ENCODE peak calls at places on chromosomes 6 and 20, in six cellular contexts. One of them, this sample, is unnamed. For H3K9me3, the result is how much of the 10 kb centered on the place peaks cover.

GRCh38 chr6:88650029-88650619 is 313.3 kb downstream of the RNGTT start:
- DNase-seq in IMR-90: peak
- DNase-seq in neuronal stem cell: no peak
- DNase-seq in trophoblast cell: no peak
- DNase-seq in mesenchymal stem cell: peak
- DNase-seq in H1: no peak
- DNase-seq in this sample: no peak

GRCh38 chr20:61887694-61888093 is 178.0 kb downstream of the TAF4 start:
- DNase-seq in IMR-90: no peak
- DNase-seq in neuronal stem cell: no peak
- DNase-seq in trophoblast cell: no peak
- DNase-seq in mesenchymal stem cell: no peak
- DNase-seq in H1: no peak
- DNase-seq in this sample: no peak

GRCh38 chr20:25485872-25486271 is 78.4 kb downstream of the GINS1 start:
- DNase-seq in IMR-90: no peak
- DNase-seq in neuronal stem cell: no peak
- DNase-seq in trophoblast cell: no peak
- DNase-seq in mesenchymal stem cell: no peak
- DNase-seq in H1: no peak
- DNase-seq in this sample: no peak

GRCh38 chr6:129889580-129889979 is 28.5 kb upstream of the TMEM244 start:
- DNase-seq in IMR-90: peak
- DNase-seq in neuronal stem cell: no peak
- DNase-seq in trophoblast cell: no peak
- DNase-seq in mesenchymal stem cell: peak
- DNase-seq in H1: no peak
- DNase-seq in this sample: no peak

GRCh38 chr6:35473075-35473848 is 5.1 kb downstream of the RPL10A start:
- DNase-seq in IMR-90: no peak
- DNase-seq in neuronal stem cell: no peak
- DNase-seq in trophoblast cell: no peak
- DNase-seq in mesenchymal stem cell: no peak
- DNase-seq in H1: peak
- DNase-seq in this sample: peak

GRCh38 chr6:139764498-139764986 is 390.1 kb upstream of the CITED2 start:
- DNase-seq in IMR-90: peak
- DNase-seq in neuronal stem cell: no peak
- DNase-seq in trophoblast cell: peak
- DNase-seq in mesenchymal stem cell: peak
- DNase-seq in H1: no peak
- DNase-seq in this sample: no peak

GRCh38 chr20:25399038-25399430 is 8.4 kb upstream of the ABHD12 start:
- DNase-seq in IMR-90: peak
- DNase-seq in neuronal stem cell: peak
- DNase-seq in trophoblast cell: peak
- DNase-seq in mesenchymal stem cell: peak
- DNase-seq in H1: no peak
- DNase-seq in this sample: peak

GRCh38 chr6:113375950-113376846 is 480.9 kb upstream of the MARCKS start:
- DNase-seq in IMR-90: peak
- DNase-seq in neuronal stem cell: no peak
- DNase-seq in trophoblast cell: no peak
- DNase-seq in mesenchymal stem cell: peak
- DNase-seq in H1: no peak
- DNase-seq in this sample: no peak

GRCh38 chr6:63352587-63353281 is 33.0 kb upstream of the LGSN start:
- DNase-seq in IMR-90: peak
- DNase-seq in neuronal stem cell: peak
- DNase-seq in trophoblast cell: peak
- DNase-seq in mesenchymal stem cell: peak
- DNase-seq in H1: no peak
- DNase-seq in this sample: peak

GRCh38 chr6:150347845-150348244 is 21.0 kb upstream of the IYD start:
- DNase-seq in IMR-90: no peak
- DNase-seq in neuronal stem cell: no peak
- DNase-seq in trophoblast cell: no peak
- DNase-seq in mesenchymal stem cell: no peak
- DNase-seq in H1: no peak
- DNase-seq in this sample: no peak

GRCh38 chr6:45967363-45967762 is 48.3 kb downstream of the CLIC5 start:
- DNase-seq in IMR-90: no peak
- DNase-seq in neuronal stem cell: no peak
- DNase-seq in trophoblast cell: peak
- DNase-seq in mesenchymal stem cell: no peak
- DNase-seq in H1: no peak
- DNase-seq in this sample: no peak

GRCh38 chr6:117776441-117776840 is 101.2 kb downstream of the NUS1 start:
- DNase-seq in IMR-90: peak
- DNase-seq in neuronal stem cell: no peak
- DNase-seq in trophoblast cell: no peak
- DNase-seq in mesenchymal stem cell: peak
- DNase-seq in H1: no peak
- DNase-seq in this sample: no peak

GRCh38 chr6:162856885-162857284 is 129.1 kb downstream of the PACRG start:
- DNase-seq in IMR-90: peak
- DNase-seq in neuronal stem cell: peak
- DNase-seq in trophoblast cell: peak
- DNase-seq in mesenchymal stem cell: peak
- DNase-seq in H1: no peak
- DNase-seq in this sample: peak

GRCh38 chr6:156280131-156280530 is 497.0 kb upstream of the ARID1B start:
- DNase-seq in IMR-90: no peak
- DNase-seq in neuronal stem cell: no peak
- DNase-seq in trophoblast cell: no peak
- DNase-seq in mesenchymal stem cell: no peak
- DNase-seq in H1: no peak
- DNase-seq in this sample: no peak

GRCh38 chr6:2799936-2800527 is 34.8 kb downstream of the WRNIP1 start:
- DNase-seq in IMR-90: no peak
- DNase-seq in neuronal stem cell: no peak
- DNase-seq in trophoblast cell: no peak
- DNase-seq in mesenchymal stem cell: peak
- DNase-seq in H1: no peak
- DNase-seq in this sample: no peak

GRCh38 chr20:62860924-62861691 is 514 bp downstream of the TCFL5 start:
- DNase-seq in IMR-90: no peak
- DNase-seq in neuronal stem cell: peak
- DNase-seq in trophoblast cell: no peak
- DNase-seq in mesenchymal stem cell: peak
- DNase-seq in H1: peak
- DNase-seq in this sample: peak

GRCh38 chr20:20362774-20363435 is 5.0 kb upstream of the INSM1 start:
- DNase-seq in IMR-90: no peak
- DNase-seq in neuronal stem cell: no peak
- DNase-seq in trophoblast cell: no peak
- DNase-seq in mesenchymal stem cell: no peak
- DNase-seq in H1: peak
- DNase-seq in this sample: peak

GRCh38 chr6:52136055-52136454 is 48.6 kb upstream of the PKHD1 start:
- DNase-seq in IMR-90: no peak
- DNase-seq in neuronal stem cell: no peak
- DNase-seq in trophoblast cell: no peak
- DNase-seq in mesenchymal stem cell: no peak
- DNase-seq in H1: no peak
- DNase-seq in this sample: no peak

GRCh38 chr20:53081916-53082863 is 110.0 kb downstream of the TSHZ2 start:
- DNase-seq in IMR-90: no peak
- DNase-seq in neuronal stem cell: no peak
- DNase-seq in trophoblast cell: no peak
- DNase-seq in mesenchymal stem cell: peak
- DNase-seq in H1: no peak
- DNase-seq in this sample: no peak

GRCh38 chr20:21557246-21557982 is 43.5 kb upstream of the NKX2-2 start:
- DNase-seq in IMR-90: no peak
- DNase-seq in neuronal stem cell: no peak
- DNase-seq in trophoblast cell: no peak
- DNase-seq in mesenchymal stem cell: no peak
- DNase-seq in H1: no peak
- DNase-seq in this sample: no peak

GRCh38 chr20:62530643-62531032 is 54.8 kb upstream of the GATA5 start:
- DNase-seq in IMR-90: no peak
- DNase-seq in neuronal stem cell: no peak
- DNase-seq in trophoblast cell: no peak
- DNase-seq in mesenchymal stem cell: no peak
- DNase-seq in H1: no peak
- DNase-seq in this sample: no peak

GRCh38 chr6:149900620-149901443 is 2.9 kb upstream of the RAET1E start:
- DNase-seq in IMR-90: no peak
- DNase-seq in neuronal stem cell: no peak
- DNase-seq in trophoblast cell: no peak
- DNase-seq in mesenchymal stem cell: no peak
- DNase-seq in H1: no peak
- DNase-seq in this sample: no peak

GRCh38 chr6:137864812-137865508 is 2.1 kb upstream of the TNFAIP3 start:
- DNase-seq in IMR-90: no peak
- DNase-seq in neuronal stem cell: no peak
- DNase-seq in trophoblast cell: peak
- DNase-seq in mesenchymal stem cell: peak
- DNase-seq in H1: no peak
- DNase-seq in this sample: peak

DNA sequence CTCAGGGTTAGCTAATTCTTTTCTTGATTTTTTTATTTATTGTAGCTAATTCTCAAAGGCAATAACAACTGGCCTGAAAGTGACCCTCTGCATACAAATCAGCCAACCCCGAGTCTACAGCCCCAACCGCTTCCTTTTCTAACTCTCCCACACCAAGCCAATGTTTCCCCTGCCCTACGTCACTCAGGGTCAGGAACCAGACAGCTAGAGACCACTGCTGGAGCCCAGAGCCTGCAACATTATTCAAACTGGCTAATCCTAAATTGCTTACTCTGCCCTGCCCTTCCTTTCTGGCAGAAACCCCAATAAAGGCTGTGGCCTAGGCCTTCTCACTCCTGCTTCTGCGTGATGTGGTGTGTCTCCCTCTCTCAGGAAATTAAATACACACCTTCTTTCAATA is 320.7 kb downstream of the CBLN4 start:
- DNase-seq in IMR-90: no peak
- DNase-seq in neuronal stem cell: no peak
- DNase-seq in trophoblast cell: no peak
- DNase-seq in mesenchymal stem cell: no peak
- DNase-seq in H1: no peak
- DNase-seq in this sample: no peak
- H3K9me3 ChIP-seq in IMR-90: under half
- H3K9me3 ChIP-seq in neuronal stem cell: under half
- H3K9me3 ChIP-seq in trophoblast cell: under half
- H3K9me3 ChIP-seq in mesenchymal stem cell: under half
- H3K9me3 ChIP-seq in H1: under half
- H3K9me3 ChIP-seq in this sample: under half

DNA sequence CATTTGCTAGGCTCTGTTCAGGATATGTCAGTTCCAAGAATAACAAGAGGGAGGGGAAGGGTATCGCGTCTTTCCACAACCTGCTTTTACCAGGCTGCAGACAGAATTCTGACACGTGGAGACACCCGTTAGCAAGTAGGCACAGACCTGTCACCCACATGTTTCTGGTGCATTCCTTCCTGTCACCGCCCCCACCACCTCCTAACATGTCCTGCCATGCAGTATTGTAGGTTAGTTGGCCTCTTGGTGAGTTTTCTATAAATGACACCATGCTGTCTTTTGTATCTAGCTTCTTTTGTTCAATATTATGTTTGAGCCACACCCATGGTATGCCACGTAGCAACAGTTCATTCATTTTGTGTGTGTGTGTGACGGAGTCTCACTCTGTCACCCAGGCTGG is 15.8 kb upstream of the DACT2 start:
- DNase-seq in IMR-90: no peak
- DNase-seq in neuronal stem cell: no peak
- DNase-seq in trophoblast cell: no peak
- DNase-seq in mesenchymal stem cell: no peak
- DNase-seq in H1: no peak
- DNase-seq in this sample: no peak
- H3K14ac ChIP-seq in IMR-90: no peak
- H3K14ac ChIP-seq in neuronal stem cell: no peak
- H3K14ac ChIP-seq in trophoblast cell: no peak
- H3K14ac ChIP-seq in mesenchymal stem cell: no peak
- H3K14ac ChIP-seq in H1: no peak
- H3K14ac ChIP-seq in this sample: no peak

GRCh38 chr20:542777-543368 is 717 bp downstream of the CSNK2A1 start:
- DNase-seq in IMR-90: no peak
- DNase-seq in neuronal stem cell: no peak
- DNase-seq in trophoblast cell: no peak
- DNase-seq in mesenchymal stem cell: no peak
- DNase-seq in H1: no peak
- DNase-seq in this sample: no peak

GRCh38 chr20:540391-541201 is 3.0 kb downstream of the CSNK2A1 start:
- DNase-seq in IMR-90: no peak
- DNase-seq in neuronal stem cell: no peak
- DNase-seq in trophoblast cell: no peak
- DNase-seq in mesenchymal stem cell: no peak
- DNase-seq in H1: no peak
- DNase-seq in this sample: no peak

GRCh38 chr20:546353-546752 is 2.8 kb upstream of the CSNK2A1 start:
- DNase-seq in IMR-90: no peak
- DNase-seq in neuronal stem cell: no peak
- DNase-seq in trophoblast cell: no peak
- DNase-seq in mesenchymal stem cell: no peak
- DNase-seq in H1: no peak
- DNase-seq in this sample: no peak

GRCh38 chr20:544153-544725 is 649 bp upstream of the CSNK2A1 start:
- DNase-seq in IMR-90: no peak
- DNase-seq in neuronal stem cell: no peak
- DNase-seq in trophoblast cell: no peak
- DNase-seq in mesenchymal stem cell: no peak
- DNase-seq in H1: no peak
- DNase-seq in this sample: no peak

DNA sequence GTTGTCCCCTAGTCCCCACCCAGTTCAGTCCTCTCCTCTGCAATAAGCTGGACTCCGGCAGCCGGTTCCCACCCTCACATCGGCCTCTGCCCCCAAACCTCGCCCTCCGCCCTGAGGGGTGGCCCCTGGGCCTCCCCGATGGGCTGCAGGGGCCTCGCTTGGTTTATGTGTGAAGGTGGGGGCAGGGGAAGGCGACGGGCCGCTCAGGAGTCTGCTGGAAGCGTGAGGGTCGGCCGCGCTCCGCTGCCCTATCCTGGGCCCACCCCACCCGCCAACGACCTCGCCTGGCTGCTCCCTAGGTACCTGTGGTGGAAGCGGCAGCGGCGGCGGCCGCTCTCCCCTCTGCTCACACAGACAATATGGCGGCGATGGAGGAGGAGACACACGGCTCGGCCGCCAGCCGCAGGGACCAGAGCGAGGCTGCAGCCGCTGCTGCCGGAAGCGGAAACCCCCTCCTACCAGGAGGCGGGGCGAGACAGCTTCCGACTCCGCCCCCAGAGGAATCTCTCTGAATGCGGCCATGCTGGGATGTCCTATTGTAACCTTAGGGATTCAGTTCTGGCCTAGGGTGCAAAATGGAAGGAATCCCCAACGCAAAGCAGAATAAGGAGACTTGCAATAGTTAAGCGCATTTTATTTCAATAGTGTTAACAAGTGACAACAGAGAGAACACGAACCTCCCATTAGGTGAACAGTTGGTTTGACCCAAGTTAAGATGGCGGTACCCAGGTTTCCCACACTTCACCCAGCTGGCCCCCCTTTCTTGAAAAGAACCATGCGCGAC is at the start of gene CSNK2A1:
- DNase-seq in IMR-90: peak
- DNase-seq in neuronal stem cell: peak
- DNase-seq in trophoblast cell: peak
- DNase-seq in mesenchymal stem cell: peak
- DNase-seq in H1: peak
- DNase-seq in this sample: peak
- H2BK5ac ChIP-seq in IMR-90: peak
- H2BK5ac ChIP-seq in neuronal stem cell: peak
- H2BK5ac ChIP-seq in trophoblast cell: peak
- H2BK5ac ChIP-seq in mesenchymal stem cell: peak
- H2BK5ac ChIP-seq in H1: peak
- H2BK5ac ChIP-seq in this sample: peak

GRCh38 chr6:82571431-82571830 is 207.8 kb downstream of the TPBG start:
- DNase-seq in IMR-90: no peak
- DNase-seq in neuronal stem cell: no peak
- DNase-seq in trophoblast cell: no peak
- DNase-seq in mesenchymal stem cell: no peak
- DNase-seq in H1: no peak
- DNase-seq in this sample: no peak
- H3K9me3 ChIP-seq in IMR-90: under half
- H3K9me3 ChIP-seq in neuronal stem cell: under half
- H3K9me3 ChIP-seq in trophoblast cell: under half
- H3K9me3 ChIP-seq in mesenchymal stem cell: under half
- H3K9me3 ChIP-seq in H1: under half
- H3K9me3 ChIP-seq in this sample: under half